ENCODE peak calls at places on chromosomes 7 and 10, in eight cellular contexts. E, U, I, G, W, Z, P and V are unnamed samples. For H3K4me1, the result is how much of the 10 kb centered on the place peaks cover.

GRCh38 chr7:20260219-20260618 is 43.0 kb upstream of the MACC1 start:
- DNase-seq in E (peak), U (peak), I (no peak), G (no peak), W (no peak), Z (no peak), P (peak), V (no peak)

GRCh38 chr7:29641651-29642050 is 78.0 kb downstream of the PRR15 start:
- DNase-seq in E (no peak), U (no peak), I (no peak), G (no peak), W (no peak), Z (no peak), P (no peak), V (no peak)

GRCh38 chr7:69764071-69764470 is 165.8 kb downstream of the AUTS2 start:
- DNase-seq in E (no peak), U (no peak), I (no peak), G (no peak), W (no peak), Z (no peak), P (no peak), V (no peak)

GRCh38 chr7:38478404-38478803 is 152.8 kb downstream of the AMPH start:
- DNase-seq in E (no peak), U (no peak), I (no peak), G (no peak), W (no peak), Z (no peak), P (no peak), V (no peak)

GRCh38 chr7:29309041-29309860 is 114.7 kb downstream of the CHN2 start:
- DNase-seq in E (no peak), U (no peak), I (no peak), G (no peak), W (no peak), Z (no peak), P (no peak), V (no peak)

GRCh38 chr7:39490296-39490695 is 75.9 kb upstream of the YAE1 start:
- DNase-seq in E (no peak), U (no peak), I (no peak), G (no peak), W (no peak), Z (no peak), P (no peak), V (no peak)

GRCh38 chr7:114047889-114048288 is 129.1 kb upstream of the PPP1R3A start:
- DNase-seq in E (peak), U (no peak), I (no peak), G (no peak), W (no peak), Z (peak), P (no peak), V (no peak)

GRCh38 chr10:5076615-5077014 is 17.6 kb upstream of the AKR1C3 start:
- DNase-seq in E (peak), U (no peak), I (no peak), G (no peak), W (no peak), Z (no peak), P (no peak), V (no peak)

GRCh38 chr10:111335826-111336225 is 259.0 kb downstream of the ADRA2A start:
- DNase-seq in E (no peak), U (no peak), I (no peak), G (no peak), W (no peak), Z (no peak), P (no peak), V (no peak)

GRCh38 chr10:27822286-27822685 is 76.7 kb upstream of the MKX start:
- DNase-seq in E (no peak), U (no peak), I (no peak), G (no peak), W (no peak), Z (no peak), P (no peak), V (no peak)

GRCh38 chr10:30384791-30385201 is 35.7 kb upstream of the MTPAP start:
- DNase-seq in E (peak), U (no peak), I (no peak), G (peak), W (no peak), Z (peak), P (no peak), V (no peak)

GRCh38 chr7:82268632-82269031 is 174.9 kb downstream of the CACNA2D1 start:
- DNase-seq in E (peak), U (no peak), I (no peak), G (no peak), W (no peak), Z (no peak), P (no peak), V (no peak)

GRCh38 chr10:49831352-49832040 is 69.4 kb upstream of the OGDHL start:
- DNase-seq in E (no peak), U (no peak), I (no peak), G (no peak), W (peak), Z (no peak), P (no peak), V (no peak)

GRCh38 chr10:121926669-121927360 is 1.0 kb downstream of the ATE1 start:
- DNase-seq in E (peak), U (no peak), I (no peak), G (peak), W (no peak), Z (peak), P (no peak), V (no peak)

GRCh38 chr7:44240983-44241510 is 40.3 kb downstream of the YKT6 start:
- DNase-seq in E (peak), U (peak), I (peak), G (peak), W (peak), Z (peak), P (peak), V (peak)

GRCh38 chr10:1434202-1434601 is 303.1 kb downstream of the ADARB2 start:
- DNase-seq in E (no peak), U (no peak), I (no peak), G (no peak), W (no peak), Z (no peak), P (no peak), V (no peak)

GRCh38 chr10:97717627-97718026 is 4.1 kb downstream of the MARVELD1 start:
- DNase-seq in E (no peak), U (no peak), I (peak), G (no peak), W (no peak), Z (no peak), P (no peak), V (no peak)

GRCh38 chr10:97714401-97715258 is 1.1 kb downstream of the MARVELD1 start:
- DNase-seq in E (peak), U (peak), I (peak), G (no peak), W (peak), Z (peak), P (peak), V (no peak)

GRCh38 chr10:97713351-97713827 is at the start of gene MARVELD1:
- DNase-seq in E (peak), U (peak), I (no peak), G (no peak), W (peak), Z (peak), P (peak), V (no peak)

GRCh38 chr10:97713828-97714400 is 384 bp downstream of the MARVELD1 start:
- DNase-seq in E (peak), U (peak), I (peak), G (peak), W (peak), Z (peak), P (peak), V (peak)

GRCh38 chr10:97715259-97715874 is 1.8 kb downstream of the MARVELD1 start:
- DNase-seq in E (no peak), U (no peak), I (no peak), G (no peak), W (no peak), Z (no peak), P (no peak), V (no peak)
- H3K27ac ChIP-seq in E (peak), U (peak), I (peak), G (no peak), W (peak), Z (peak), P (peak), V (no peak)

DNA sequence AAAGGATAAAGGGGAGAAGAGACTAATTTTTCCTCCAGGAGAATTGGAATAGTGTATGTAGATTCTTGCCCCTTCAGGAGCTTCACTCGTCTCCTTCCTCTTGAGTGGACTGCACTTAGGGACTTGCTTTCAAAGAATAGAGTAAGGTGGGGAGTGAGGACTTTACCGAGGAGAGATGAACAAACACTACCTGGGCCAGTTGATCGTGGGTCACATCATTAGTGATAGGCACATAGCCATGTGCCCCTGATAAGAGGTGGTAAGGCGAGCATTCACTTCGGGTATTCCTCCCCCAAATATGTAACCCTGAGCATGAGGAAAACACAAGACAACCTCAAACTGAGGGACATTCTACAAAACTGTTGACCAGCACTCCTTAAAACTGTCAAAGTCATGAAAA is 14.6 kb upstream of the KIFBP start:
- DNase-seq in E (no peak), U (no peak), I (no peak), G (no peak), W (no peak), Z (no peak), P (no peak), V (no peak)
- H3K4me1 ChIP-seq in E (under half), U (under half), I (under half), G (under half), W (under half), Z (under half), P (under half), V (under half)

GRCh38 chr10:85986777-85987176 is 379.8 kb downstream of the GRID1 start:
- DNase-seq in E (no peak), U (no peak), I (no peak), G (no peak), W (no peak), Z (no peak), P (no peak), V (no peak)

GRCh38 chr10:85977642-85978041 is 389.0 kb downstream of the GRID1 start:
- DNase-seq in E (no peak), U (no peak), I (no peak), G (no peak), W (no peak), Z (no peak), P (no peak), V (no peak)

GRCh38 chr10:85978566-85979358 is 387.8 kb downstream of the GRID1 start:
- DNase-seq in E (no peak), U (no peak), I (no peak), G (no peak), W (no peak), Z (no peak), P (no peak), V (no peak)

GRCh38 chr10:85979598-85979997 is 387.0 kb downstream of the GRID1 start:
- DNase-seq in E (no peak), U (no peak), I (no peak), G (no peak), W (no peak), Z (no peak), P (no peak), V (no peak)

GRCh38 chr10:85983051-85983450 is 383.5 kb downstream of the GRID1 start:
- DNase-seq in E (no peak), U (no peak), I (no peak), G (no peak), W (no peak), Z (no peak), P (no peak), V (no peak)
- H3K27ac ChIP-seq in E (no peak), U (no peak), I (no peak), G (no peak), W (no peak), Z (no peak), P (no peak), V (no peak)

DNA sequence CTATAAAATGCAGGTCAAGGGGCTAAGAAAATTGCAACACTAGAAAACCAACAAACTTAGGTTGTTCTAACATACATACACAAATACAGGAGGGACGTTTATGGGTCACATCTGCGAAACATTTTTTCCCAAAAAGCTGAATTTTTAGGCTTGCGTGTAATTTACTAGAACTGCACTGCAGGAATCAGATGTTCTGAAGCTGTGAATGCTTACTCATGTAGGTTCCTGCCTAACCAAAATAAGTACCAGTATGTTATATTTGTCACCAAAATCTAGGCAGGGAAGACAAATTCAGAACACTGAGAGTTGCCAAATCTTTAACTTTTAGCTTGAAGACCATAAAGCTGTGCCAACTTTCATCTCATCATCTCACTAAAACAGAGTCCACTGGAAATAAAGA is 5.8 kb downstream of the UBE2H start:
- DNase-seq in E (no peak), U (no peak), I (no peak), G (no peak), W (no peak), Z (no peak), P (no peak), V (no peak)
- H3K4me1 ChIP-seq in E (under half), U (under half), I (under half), G (under half), W (under half), Z (under half), P (under half), V (under half)

DNA sequence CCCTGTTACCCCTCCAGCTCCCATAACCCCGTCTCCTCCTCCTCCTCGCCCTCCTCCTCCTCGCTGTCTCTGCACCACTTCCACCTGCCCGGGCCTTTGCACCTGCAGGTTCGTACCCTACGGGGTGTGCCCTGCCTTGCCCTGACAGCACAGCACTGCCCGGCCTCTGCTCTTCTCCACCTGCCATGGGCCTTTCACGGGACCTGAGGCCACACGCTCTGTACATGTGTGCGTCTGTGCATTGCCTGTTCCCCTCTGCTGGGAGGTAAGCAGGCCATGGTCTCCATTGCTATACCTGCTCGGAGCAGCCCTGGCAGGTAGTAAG is 40.0 kb downstream of the MICALL2 start:
- DNase-seq in E (no peak), U (no peak), I (peak), G (no peak), W (no peak), Z (no peak), P (no peak), V (no peak)
- H3K27ac ChIP-seq in E (no peak), U (no peak), I (no peak), G (no peak), W (no peak), Z (no peak), P (no peak), V (no peak)

DNA sequence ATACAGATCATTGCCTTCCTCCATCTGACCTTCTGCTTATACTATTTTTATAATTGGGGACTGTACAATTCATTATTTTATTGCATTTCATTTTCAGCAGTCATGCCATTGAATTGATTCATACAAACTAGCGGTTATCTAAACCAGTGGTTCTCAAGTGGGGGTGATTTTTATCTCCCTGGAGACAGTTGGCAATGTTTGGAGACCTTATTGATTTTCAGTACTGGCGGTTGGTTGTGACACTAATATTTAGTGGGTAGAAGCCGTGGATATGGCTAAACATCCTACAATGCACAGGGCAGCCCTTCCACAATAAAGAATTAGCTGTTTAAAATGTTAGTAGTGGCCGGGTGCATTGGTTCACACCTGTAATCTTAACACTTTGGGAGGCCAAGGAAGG is 765.9 kb downstream of the LRMDA start:
- DNase-seq in E (no peak), U (no peak), I (no peak), G (no peak), W (no peak), Z (no peak), P (no peak), V (no peak)
- H3K4me1 ChIP-seq in E (under half), U (under half), I (under half), G (under half), W (under half), Z (under half), P (under half), V (under half)

GRCh38 chr10:97102441-97102840 is 83.3 kb downstream of the SLIT1 start:
- DNase-seq in E (no peak), U (peak), I (no peak), G (no peak), W (no peak), Z (no peak), P (peak), V (no peak)
- H3K27ac ChIP-seq in E (no peak), U (peak), I (no peak), G (no peak), W (no peak), Z (no peak), P (no peak), V (no peak)

GRCh38 chr10:132582795-132583194 is 45.2 kb downstream of the INPP5A start:
- DNase-seq in E (no peak), U (no peak), I (no peak), G (no peak), W (no peak), Z (no peak), P (no peak), V (no peak)

GRCh38 chr10:132586731-132587130 is 49.1 kb downstream of the INPP5A start:
- DNase-seq in E (no peak), U (no peak), I (no peak), G (no peak), W (no peak), Z (no peak), P (no peak), V (no peak)

GRCh38 chr10:132587175-132587574 is 49.6 kb downstream of the INPP5A start:
- DNase-seq in E (no peak), U (no peak), I (no peak), G (no peak), W (no peak), Z (no peak), P (no peak), V (no peak)

GRCh38 chr10:132585732-132586722 is 48.4 kb downstream of the INPP5A start:
- DNase-seq in E (peak), U (peak), I (peak), G (no peak), W (no peak), Z (no peak), P (peak), V (no peak)

DNA sequence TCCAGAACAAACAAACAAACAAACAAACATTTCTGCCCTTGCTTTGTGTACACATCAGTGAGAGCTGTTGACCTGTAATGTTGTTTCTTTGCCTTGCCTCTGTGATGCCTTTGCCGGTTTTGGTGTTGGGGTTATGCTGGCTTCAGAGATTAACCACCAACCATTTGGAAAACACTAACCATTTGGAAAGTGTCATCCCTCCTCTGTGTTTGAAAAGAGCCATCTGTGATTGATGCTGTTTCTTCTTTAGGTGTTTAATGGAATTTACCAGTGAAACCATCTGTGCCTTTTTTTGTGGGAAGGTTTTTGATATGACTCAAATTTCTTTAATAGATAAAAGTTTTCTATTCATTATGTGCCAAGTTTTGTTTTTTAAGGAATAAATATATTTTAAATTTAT is 46.5 kb downstream of the INPP5A start:
- DNase-seq in E (no peak), U (no peak), I (no peak), G (no peak), W (no peak), Z (no peak), P (no peak), V (no peak)
- H3K4me1 ChIP-seq in E (under half), U (under half), I (half or more), G (under half), W (under half), Z (under half), P (half or more), V (under half)

GRCh38 chr10:128123853-128124252 is 2.4 kb downstream of the MKI67 start:
- DNase-seq in E (no peak), U (no peak), I (no peak), G (no peak), W (no peak), Z (no peak), P (no peak), V (no peak)
- H3K27ac ChIP-seq in E (no peak), U (no peak), I (no peak), G (no peak), W (no peak), Z (no peak), P (no peak), V (no peak)

GRCh38 chr7:150381785-150382122 is 2.6 kb downstream of the ZNF775 start:
- DNase-seq in E (no peak), U (no peak), I (no peak), G (no peak), W (no peak), Z (no peak), P (no peak), V (no peak)
- H3K4me1 ChIP-seq in E (under half), U (under half), I (under half), G (half or more), W (under half), Z (under half), P (under half), V (under half)